ENCODE peak calls at places on chromosomes 16 and 17, in five cellular contexts. F is tibial nerve, S is right lobe of liver, G is pancreas, W is Panc1. R is an unnamed sample.
A peak's percentile ranks its signal among the peaks of the same experiment; 100 is the strongest.

GRCh38 chr16:88456356-88457292 is 3.5 kb downstream of the ZFPM1 start:
- DNase-seq in G (no peak), W (no peak), F (no peak), S (no peak), R (no peak)

GRCh38 chr17:14737984-14738651 is 437.2 kb downstream of the HS3ST3B1 start:
- DNase-seq in S (peak; percentile 81), G (peak; percentile 69), W (peak; percentile 63), F (peak; percentile 52), R (peak; percentile 84)

GRCh38 chr17:44205962-44206824 is 6.5 kb upstream of the ATXN7L3 start:
- DNase-seq in G (no peak), F (no peak), W (no peak), S (no peak), R (no peak)

GRCh38 chr16:24419709-24420108 is 119.7 kb upstream of the RBBP6 start:
- DNase-seq in F (no peak), G (no peak), W (no peak), S (no peak), R (no peak)

GRCh38 chr16:54654429-54654828 is 276.2 kb upstream of the IRX5 start:
- DNase-seq in G (no peak), W (no peak), F (no peak), S (no peak), R (no peak)

GRCh38 chr17:79695293-79696158 is 35.2 kb upstream of the ENPP7 start:
- DNase-seq in G (no peak), S (no peak), W (no peak), F (peak; percentile 9), R (no peak)

GRCh38 chr16:86222541-86222940 is 287.8 kb upstream of the FOXF1 start:
- DNase-seq in G (no peak), W (no peak), F (no peak), S (peak; percentile 23), R (peak; percentile 61)

GRCh38 chr16:87166321-87166720 is 150.9 kb downstream of the C16orf95 start:
- DNase-seq in W (no peak), F (no peak), S (no peak), G (no peak), R (no peak)

GRCh38 chr17:9924735-9925191 is 19.7 kb upstream of the RCVRN start:
- DNase-seq in W (peak; percentile 43), S (no peak), G (no peak), F (peak; percentile 58), R (peak; percentile 21)

GRCh38 chr16:886084-886543 is 84.7 kb downstream of the LMF1 start:
- DNase-seq in G (no peak), F (no peak), S (no peak), W (no peak), R (no peak)

GRCh38 chr17:71023631-71024030 is 854.3 kb downstream of the KCNJ2 start:
- DNase-seq in G (no peak), W (no peak), F (no peak), S (no peak), R (no peak)

GRCh38 chr16:89540557-89540956 is 19.9 kb upstream of the RPL13 start:
- DNase-seq in W (no peak), G (no peak), F (no peak), S (no peak), R (no peak)

GRCh38 chr16:17585449-17586080 is 114.8 kb upstream of the XYLT1 start:
- DNase-seq in F (no peak), W (no peak), G (no peak), S (no peak), R (no peak)

GRCh38 chr17:7017827-7018200 is 5.0 kb upstream of the BCL6B start:
- DNase-seq in W (no peak), S (no peak), G (no peak), F (no peak), R (no peak)

GRCh38 chr17:30565073-30565935 is 88.1 kb downstream of the GOSR1 start:
- DNase-seq in S (no peak), W (no peak), F (no peak), G (no peak), R (no peak)

GRCh38 chr16:68737730-68738590 is 868 bp downstream of the CDH1 start:
- DNase-seq in F (no peak), W (no peak), S (peak; percentile 92), G (peak; percentile 86), R (no peak)

GRCh38 chr17:60093694-60094093 is 15.0 kb upstream of the HEATR6 start:
- DNase-seq in S (no peak), W (no peak), G (no peak), F (no peak), R (no peak)

GRCh38 chr17:2059837-2060658 is 5.1 kb downstream of the HIC1 start:
- DNase-seq in G (no peak), F (no peak), W (no peak), S (no peak), R (no peak)

GRCh38 chr16:46638947-46639925 is 18.1 kb upstream of the SHCBP1 start:
- DNase-seq in G (no peak), W (no peak), S (no peak), F (no peak), R (no peak)

GRCh38 chr17:75001915-75002843 is 10.3 kb upstream of the MRPL58 start:
- DNase-seq in W (no peak), S (no peak), F (no peak), G (no peak), R (no peak)

GRCh38 chr16:85840801-85841200 is 41.3 kb downstream of the COX4I1 start:
- DNase-seq in W (no peak), F (no peak), G (no peak), S (no peak), R (no peak)

GRCh38 chr17:39769974-39770587 is 32.3 kb downstream of the GRB7 start:
- DNase-seq in W (peak; percentile 13), F (no peak), S (no peak), G (no peak), R (peak; percentile 16)

DNA sequence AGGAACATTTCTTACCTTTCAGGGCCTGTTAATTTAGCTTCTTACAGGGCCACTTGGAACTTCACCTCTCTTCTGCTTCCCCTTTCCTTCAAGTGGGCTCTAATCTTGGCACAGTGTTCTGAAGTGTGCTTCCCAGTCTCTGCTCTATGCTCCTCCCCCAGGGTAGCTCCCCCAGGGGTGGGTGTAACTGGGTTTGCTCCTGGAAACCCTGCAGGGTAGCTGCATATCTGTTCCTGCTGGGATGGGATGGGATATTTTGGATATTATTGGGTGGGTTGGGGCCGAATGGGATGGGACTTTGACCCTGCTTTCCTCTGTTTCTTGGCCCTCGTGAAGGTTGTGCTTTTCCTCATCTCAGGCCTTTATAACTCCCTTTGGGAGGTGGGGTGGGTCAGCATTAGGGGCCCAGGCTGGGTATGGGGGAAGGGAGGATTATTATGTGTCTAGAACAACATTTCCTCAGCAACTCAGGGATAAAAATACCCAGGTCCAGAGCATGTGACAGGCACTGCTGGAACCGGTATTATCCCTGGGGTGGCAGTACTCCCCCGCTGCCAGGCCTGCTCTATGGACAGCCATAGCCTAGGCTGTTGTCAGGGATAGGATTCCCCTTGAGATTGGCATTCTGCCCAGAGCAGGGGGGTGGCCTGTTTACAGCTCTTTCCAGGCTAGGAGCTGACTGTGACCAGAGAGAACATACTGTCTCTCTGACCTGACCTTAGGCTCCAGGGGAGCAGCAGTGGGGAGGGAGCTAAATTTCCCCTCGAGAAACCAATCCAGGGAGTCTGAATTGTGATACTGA is 5.0 kb downstream of the NFE2L1 start:
- DNase-seq in G (no peak), W (no peak), S (peak; percentile 95), F (peak; percentile 80), R (no peak)
- H3K4me3 ChIP-seq in G (no peak overlapping the region), W (peak overlapping the region; percentile 39), S (no peak overlapping the region), F (peak overlapping the region; percentile 27), R (peak overlapping the region; percentile 44)

DNA sequence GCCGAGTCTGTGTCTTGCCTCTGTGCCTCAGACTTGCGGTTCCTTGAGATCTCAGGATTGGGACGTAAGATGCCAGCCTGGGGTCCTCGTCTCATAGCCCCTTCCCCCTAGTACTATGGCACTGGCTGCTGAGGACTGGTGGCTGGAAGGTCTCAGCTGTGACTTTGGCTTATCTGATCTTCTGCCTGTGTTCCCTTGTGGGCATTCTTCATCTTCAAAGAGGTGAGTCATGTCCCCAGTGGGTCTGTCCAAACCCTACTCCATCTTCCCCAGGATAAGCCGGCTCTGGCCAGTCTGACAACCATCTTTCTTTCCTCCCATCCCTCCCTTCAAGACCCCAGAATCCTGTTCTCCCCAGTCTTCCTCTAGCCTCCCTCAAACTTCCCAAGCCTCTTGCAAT is 3.6 kb downstream of the CD19 start:
- DNase-seq in W (no peak), F (no peak), S (no peak), G (no peak), R (no peak)
- H3K27ac ChIP-seq in W (no peak overlapping the region), F (no peak overlapping the region), S (no peak overlapping the region), G (no peak overlapping the region), R (no peak overlapping the region)

DNA sequence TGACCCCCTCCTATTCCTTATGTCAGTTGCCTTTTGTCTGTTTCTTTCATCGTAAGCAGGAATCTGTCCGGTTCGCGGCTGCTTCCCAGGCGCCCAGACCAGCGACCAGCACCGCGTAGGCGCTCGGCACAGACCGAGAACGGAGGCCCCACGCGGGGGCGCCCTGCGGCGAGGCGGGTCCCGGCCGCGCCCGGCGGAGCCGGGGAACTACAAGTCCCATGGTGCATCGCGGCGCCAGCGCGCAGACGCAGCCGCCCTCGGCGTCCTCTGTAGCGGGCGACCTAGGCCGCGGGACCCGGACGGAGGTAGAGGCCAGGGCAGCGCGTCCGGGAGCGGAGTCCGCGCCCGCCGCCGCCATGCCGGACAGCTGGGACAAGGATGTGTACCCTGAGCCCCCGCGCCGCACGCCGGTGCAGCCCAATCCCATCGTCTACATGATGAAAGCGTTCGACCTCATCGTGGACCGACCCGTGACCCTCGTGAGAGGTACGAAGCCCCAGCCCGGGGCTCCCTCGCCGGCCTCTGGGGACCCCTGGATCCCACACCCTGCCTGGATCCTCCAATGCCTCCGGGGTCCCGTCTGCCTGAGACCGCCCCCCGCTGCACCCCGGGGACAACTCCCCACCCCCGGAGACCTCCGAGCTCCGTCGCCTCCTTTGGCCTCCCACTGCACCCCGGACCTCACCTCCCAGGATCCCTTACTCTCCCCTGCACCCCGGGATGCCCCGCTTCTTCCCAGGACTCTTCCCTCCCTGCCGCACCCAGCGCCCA is at the start of gene NDUFB10:
- DNase-seq in W (no peak), F (peak; percentile 79), G (peak; percentile 99), S (peak; percentile 96), R (peak; percentile 67)
- TF ChIP-seq CTCF in W (peak; percentile 96), F (peak; percentile 72), G (peak; percentile 53), S (peak; percentile 84), R (peak; percentile 63)

GRCh38 chr17:81046131-81046769 is 11.3 kb downstream of the BAIAP2 start:
- DNase-seq in F (no peak), W (no peak), S (no peak), G (no peak), R (no peak)

GRCh38 chr17:81044428-81044763 is 9.4 kb downstream of the BAIAP2 start:
- DNase-seq in W (no peak), F (no peak), S (no peak), G (no peak), R (no peak)

GRCh38 chr17:81046770-81047359 is 11.9 kb downstream of the BAIAP2 start:
- DNase-seq in G (no peak), W (no peak), S (no peak), F (no peak), R (no peak)

GRCh38 chr17:81044764-81045589 is 10.0 kb downstream of the BAIAP2 start:
- DNase-seq in W (no peak), F (peak; percentile 72), S (peak; percentile 87), G (peak; percentile 85), R (no peak)

DNA sequence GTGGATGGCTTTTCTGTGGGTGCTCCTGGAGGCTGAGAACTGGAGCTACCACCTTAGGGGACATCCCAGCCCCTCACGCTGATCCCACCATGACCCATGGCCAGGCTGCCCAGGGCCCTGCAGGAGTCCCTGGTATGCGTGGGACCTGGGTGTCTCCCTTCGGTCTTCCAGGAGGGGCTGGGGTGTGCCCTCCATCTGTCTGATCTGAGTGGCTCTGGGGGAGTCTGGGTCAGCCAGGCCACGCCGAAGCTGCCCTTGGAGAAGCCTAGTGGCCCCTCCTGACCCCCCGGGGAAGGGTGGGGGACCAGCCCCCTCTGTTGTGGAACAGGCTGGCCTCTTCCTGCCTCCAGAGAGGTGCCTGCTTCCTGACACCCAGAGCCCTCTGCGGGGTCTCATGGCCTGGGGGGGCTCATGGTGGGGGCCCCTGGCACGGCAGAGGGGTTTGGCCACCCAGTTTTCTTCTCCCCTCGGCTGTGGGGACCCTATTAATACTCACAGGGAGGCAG is 10.7 kb downstream of the BAIAP2 start:
- DNase-seq in G (no peak), W (no peak), F (no peak), S (no peak), R (no peak)
- H3K4me3 ChIP-seq in G (no peak overlapping the region), W (peak overlapping the region; percentile 36), F (no peak overlapping the region), S (no peak overlapping the region), R (no peak overlapping the region)

R was measured in AG04450.